ENCODE peak calls at places on chromosomes 4 and X, in four cellular contexts. F is H9, K is IMR-90, R is H1. G is an unnamed sample.

GRCh38 chr4:153467897-153468262 is 1.7 kb downstream of the TMEM131L start:
- DNase-seq in F (no peak), K (no peak), R (no peak), G (no peak)

GRCh38 chr4:182577411-182577810 is 334.2 kb downstream of the TENM3 start:
- DNase-seq in F (no peak), K (peak), R (no peak), G (no peak)

GRCh38 chrX:41475611-41476241 is 28.6 kb downstream of the NYX start:
- DNase-seq in F (peak), K (no peak), R (no peak), G (peak)

GRCh38 chrX:107935200-107935599 is 47.0 kb downstream of the TEX13B start:
- DNase-seq in F (no peak), K (peak), R (no peak), G (peak)

GRCh38 chr4:138405934-138406567 is 163.9 kb upstream of the SLC7A11 start:
- DNase-seq in F (no peak), K (peak), R (no peak), G (no peak)

GRCh38 chrX:12912786-12913185 is 6.4 kb downstream of the TLR8 start:
- DNase-seq in F (no peak), K (no peak), R (no peak), G (no peak)

GRCh38 chr4:65825121-65825520 is 154.8 kb upstream of the EPHA5 start:
- DNase-seq in F (no peak), K (peak), R (no peak), G (no peak)

GRCh38 chr4:154490261-154490588 is 1.4 kb downstream of the DCHS2 start:
- DNase-seq in F (peak), K (no peak), R (no peak), G (peak)

GRCh38 chr4:91031761-91032160 is 904.6 kb downstream of the CCSER1 start:
- DNase-seq in F (no peak), K (no peak), R (no peak), G (no peak)
- H2BK120ac ChIP-seq in F (no peak), K (no peak), R (no peak), G (no peak)

GRCh38 chr4:7299908-7300710 is 107.8 kb downstream of the SORCS2 start:
- DNase-seq in F (no peak), K (no peak), R (no peak), G (no peak)
- H2BK120ac ChIP-seq in F (no peak), K (no peak), R (no peak), G (no peak)

DNA sequence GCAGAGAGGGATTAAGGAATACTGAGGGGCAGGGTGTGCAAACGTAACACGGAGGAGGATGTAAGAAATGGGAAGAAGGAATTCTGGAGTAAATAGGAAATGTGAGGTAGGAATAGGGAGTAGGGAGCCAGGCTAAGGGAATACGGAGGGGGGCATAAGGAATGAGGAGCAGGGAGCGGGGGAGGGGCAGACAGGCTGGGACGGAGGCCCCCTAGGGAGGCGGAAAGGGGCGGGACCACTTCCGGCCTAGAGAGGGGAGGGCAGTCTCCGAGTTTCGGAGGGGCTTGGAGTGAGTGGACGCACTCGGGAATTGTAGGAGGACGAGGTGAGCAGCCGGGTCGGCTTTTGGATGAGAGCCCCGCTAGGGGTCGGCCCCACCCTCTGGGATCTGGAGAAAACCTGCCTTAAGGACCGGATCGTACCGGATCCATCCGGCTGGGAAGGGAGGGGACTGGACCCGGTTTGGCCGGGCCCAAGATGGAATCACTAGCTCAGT is 612 bp downstream of the MAGED2 start:
- DNase-seq in F (peak), K (no peak), R (no peak), G (no peak)
- H2BK120ac ChIP-seq in F (no peak), K (peak), R (no peak), G (no peak)

GRCh38 chrX:66163849-66164401 is at the start of gene HEPH:
- DNase-seq in F (peak), K (peak), R (peak), G (peak)
- H2BK120ac ChIP-seq in F (no peak), K (no peak), R (no peak), G (no peak)

DNA sequence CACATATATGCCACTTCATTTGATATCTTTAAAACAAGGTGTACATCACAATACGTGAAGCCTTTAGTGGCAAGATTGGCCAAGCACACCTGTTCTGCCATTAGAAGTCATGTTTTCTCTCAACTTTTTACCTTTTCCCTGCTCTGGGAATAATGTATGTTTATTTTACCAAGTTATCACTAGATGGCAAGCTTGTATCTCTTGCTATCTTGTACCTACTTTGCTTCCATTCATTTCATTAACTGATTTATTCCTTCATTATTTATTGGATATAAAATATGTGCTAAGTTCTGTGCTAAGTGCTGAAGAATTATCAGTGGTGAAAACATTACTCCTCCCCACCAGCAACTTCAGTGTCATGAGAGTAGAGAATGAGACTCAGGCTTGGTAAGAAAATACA is 245.5 kb downstream of the ANK2 start:
- DNase-seq in F (no peak), K (no peak), R (no peak), G (no peak)
- H2BK120ac ChIP-seq in F (no peak), K (no peak), R (no peak), G (no peak)

G was measured in mesendoderm.